ENCODE peak calls at places on chromosomes 12 and 14, in seven cellular contexts. One of them, this sample, is unnamed.

GRCh38 chr12:130686511-130686981 is 29.6 kb downstream of the RIMBP2 start:
- DNase-seq in endothelial cell: no peak
- DNase-seq in GM20000: no peak
- DNase-seq in CMK: no peak
- DNase-seq in activated naive CD4-positive, alpha-beta T cell treated with anti-CD3 and anti-CD28 coated beads, Interleukin-2, amount 10 ng/mL, durations not matched to agents 7 days and 5 days: no peak
- DNase-seq in hepatic stellate cell: no peak
- DNase-seq in KG1: no peak
- DNase-seq in this sample: no peak

GRCh38 chr12:127773520-127773919 is 493.4 kb upstream of the TMEM132C start:
- DNase-seq in hepatic stellate cell: no peak
- DNase-seq in endothelial cell: no peak
- DNase-seq in KG1: no peak
- DNase-seq in CMK: no peak
- DNase-seq in activated naive CD4-positive, alpha-beta T cell treated with anti-CD3 and anti-CD28 coated beads, Interleukin-2, amount 10 ng/mL, durations not matched to agents 7 days and 5 days: no peak
- DNase-seq in GM20000: no peak
- DNase-seq in this sample: peak

GRCh38 chr12:576613-577110 is 86.6 kb downstream of the NINJ2 start:
- DNase-seq in CMK: no peak
- DNase-seq in GM20000: no peak
- DNase-seq in endothelial cell: no peak
- DNase-seq in activated naive CD4-positive, alpha-beta T cell treated with anti-CD3 and anti-CD28 coated beads, Interleukin-2, amount 10 ng/mL, durations not matched to agents 7 days and 5 days: no peak
- DNase-seq in hepatic stellate cell: no peak
- DNase-seq in KG1: no peak
- DNase-seq in this sample: no peak

GRCh38 chr12:90099288-90099687 is 390.6 kb upstream of the ATP2B1 start:
- DNase-seq in GM20000: no peak
- DNase-seq in hepatic stellate cell: no peak
- DNase-seq in KG1: no peak
- DNase-seq in activated naive CD4-positive, alpha-beta T cell treated with anti-CD3 and anti-CD28 coated beads, Interleukin-2, amount 10 ng/mL, durations not matched to agents 7 days and 5 days: no peak
- DNase-seq in endothelial cell: no peak
- DNase-seq in CMK: no peak
- DNase-seq in this sample: no peak

GRCh38 chr12:58458093-58458492 is 462.2 kb downstream of the LRIG3 start:
- DNase-seq in hepatic stellate cell: no peak
- DNase-seq in endothelial cell: no peak
- DNase-seq in KG1: no peak
- DNase-seq in activated naive CD4-positive, alpha-beta T cell treated with anti-CD3 and anti-CD28 coated beads, Interleukin-2, amount 10 ng/mL, durations not matched to agents 7 days and 5 days: no peak
- DNase-seq in CMK: no peak
- DNase-seq in GM20000: no peak
- DNase-seq in this sample: no peak

GRCh38 chr14:99268776-99269510 is 3.1 kb downstream of the BCL11B start:
- DNase-seq in activated naive CD4-positive, alpha-beta T cell treated with anti-CD3 and anti-CD28 coated beads, Interleukin-2, amount 10 ng/mL, durations not matched to agents 7 days and 5 days: peak
- DNase-seq in KG1: no peak
- DNase-seq in hepatic stellate cell: no peak
- DNase-seq in endothelial cell: no peak
- DNase-seq in CMK: no peak
- DNase-seq in GM20000: no peak
- DNase-seq in this sample: no peak

GRCh38 chr14:20614038-20614840 is 23.1 kb upstream of the RNASE12 start:
- DNase-seq in GM20000: no peak
- DNase-seq in endothelial cell: peak
- DNase-seq in activated naive CD4-positive, alpha-beta T cell treated with anti-CD3 and anti-CD28 coated beads, Interleukin-2, amount 10 ng/mL, durations not matched to agents 7 days and 5 days: no peak
- DNase-seq in KG1: no peak
- DNase-seq in hepatic stellate cell: no peak
- DNase-seq in CMK: no peak
- DNase-seq in this sample: no peak

GRCh38 chr12:92363295-92364146 is 217.9 kb upstream of the BTG1 start:
- DNase-seq in GM20000: peak
- DNase-seq in hepatic stellate cell: peak
- DNase-seq in KG1: peak
- DNase-seq in CMK: peak
- DNase-seq in endothelial cell: no peak
- DNase-seq in activated naive CD4-positive, alpha-beta T cell treated with anti-CD3 and anti-CD28 coated beads, Interleukin-2, amount 10 ng/mL, durations not matched to agents 7 days and 5 days: peak
- DNase-seq in this sample: no peak

GRCh38 chr14:73462078-73462715 is 3.9 kb upstream of the NUMB start:
- DNase-seq in CMK: no peak
- DNase-seq in activated naive CD4-positive, alpha-beta T cell treated with anti-CD3 and anti-CD28 coated beads, Interleukin-2, amount 10 ng/mL, durations not matched to agents 7 days and 5 days: no peak
- DNase-seq in hepatic stellate cell: no peak
- DNase-seq in endothelial cell: no peak
- DNase-seq in GM20000: no peak
- DNase-seq in KG1: no peak
- DNase-seq in this sample: no peak

This sample was measured in esophagus muscularis mucosa.